ENCODE peak calls at places on chromosomes 16 and 17, in five cellular contexts. O is LNCaP clone FGC, A is BJ, Z is foreskin keratinocyte, J is GM13977. W is an unnamed sample.

GRCh38 chr16:88686062-88686438 is 257 bp downstream of the SNAI3 start:
- DNase-seq in O (no peak), A (no peak), Z (no peak), J (peak; percentile 60), W (peak; percentile 53)

GRCh38 chr16:83402160-83402794 is 405.5 kb upstream of the HSBP1 start:
- DNase-seq in O (no peak), A (no peak), Z (peak; percentile 88), J (no peak), W (no peak)

GRCh38 chr16:10579965-10580918 is at the start of gene EMP2:
- DNase-seq in O (no peak), A (no peak), Z (no peak), J (peak; percentile 70), W (peak; percentile 52)

GRCh38 chr17:49516190-49516589 is 21.1 kb downstream of the NGFR start:
- DNase-seq in O (no peak), A (no peak), Z (no peak), J (no peak), W (no peak)

GRCh38 chr16:47646914-47647313 is 185.8 kb downstream of the PHKB start:
- DNase-seq in O (no peak), A (no peak), Z (no peak), J (no peak), W (no peak)

GRCh38 chr16:17205279-17206139 is 265.3 kb downstream of the XYLT1 start:
- DNase-seq in O (peak; percentile 19), A (peak; percentile 71), Z (no peak), J (no peak), W (no peak)

GRCh38 chr16:68778551-68779231 is 41.6 kb downstream of the CDH1 start:
- DNase-seq in O (peak; percentile 97), A (no peak), Z (peak; percentile 71), J (no peak), W (no peak)

GRCh38 chr17:50261051-50261915 is 13.0 kb upstream of the TMEM92 start:
- DNase-seq in O (no peak), A (no peak), Z (no peak), J (no peak), W (peak; percentile 10)

GRCh38 chr17:4488989-4489595 is 9.6 kb upstream of the SPNS2 start:
- DNase-seq in O (no peak), A (no peak), Z (no peak), J (no peak), W (no peak)

GRCh38 chr16:20181949-20182348 is 108.3 kb upstream of the GPR139 start:
- DNase-seq in O (no peak), A (no peak), Z (no peak), J (no peak), W (no peak)

GRCh38 chr17:82937411-82938371 is 97.9 kb upstream of the ZNF750 start:
- DNase-seq in O (no peak), A (no peak), Z (no peak), J (no peak), W (no peak)

GRCh38 chr17:39564201-39564828 is 43.4 kb downstream of the NEUROD2 start:
- DNase-seq in O (no peak), A (no peak), Z (no peak), J (no peak), W (no peak)

GRCh38 chr16:27860091-27860490 is 203.4 kb downstream of the GSG1L start:
- DNase-seq in O (no peak), A (no peak), Z (no peak), J (no peak), W (no peak)

GRCh38 chr16:19348578-19349315 is 63.2 kb downstream of the CLEC19A start:
- DNase-seq in O (no peak), A (no peak), Z (no peak), J (no peak), W (no peak)

GRCh38 chr17:29614345-29615047 is 8.2 kb downstream of the CORO6 start:
- DNase-seq in O (no peak), A (no peak), Z (no peak), J (no peak), W (no peak)

GRCh38 chr16:55333690-55334089 is 9.7 kb downstream of the IRX6 start:
- DNase-seq in O (no peak), A (no peak), Z (no peak), J (no peak), W (no peak)

GRCh38 chr17:40122466-40122943 is 734 bp downstream of the MSL1 start:
- DNase-seq in O (no peak), A (no peak), Z (no peak), J (peak; percentile 76), W (peak; percentile 59)

GRCh38 chr17:81578038-81578441 is 25.9 kb upstream of the FAAP100 start:
- DNase-seq in O (no peak), A (no peak), Z (no peak), J (no peak), W (no peak)

GRCh38 chr17:27324940-27325339 is 31.0 kb downstream of the WSB1 start:
- DNase-seq in O (no peak), A (no peak), Z (no peak), J (no peak), W (no peak)

GRCh38 chr17:17149520-17150449 is 56.3 kb downstream of the PLD6 start:
- DNase-seq in O (no peak), A (no peak), Z (no peak), J (no peak), W (no peak)

GRCh38 chr16:75541236-75541635 is 5.3 kb upstream of the CHST5 start:
- DNase-seq in O (no peak), A (no peak), Z (no peak), J (no peak), W (no peak)

GRCh38 chr16:19137201-19137601 is 23.4 kb downstream of the ITPRIPL2 start:
- DNase-seq in O (no peak), A (no peak), Z (no peak), J (no peak), W (no peak)

GRCh38 chr16:23137818-23138217 is 11.4 kb downstream of the USP31 start:
- DNase-seq in O (peak; percentile 73), A (no peak), Z (no peak), J (no peak), W (no peak)

GRCh38 chr17:27336217-27336616 is 42.3 kb downstream of the WSB1 start:
- DNase-seq in O (no peak), A (no peak), Z (no peak), J (no peak), W (no peak)

GRCh38 chr16:5706206-5706605 is 608.6 kb upstream of the EEF2KMT start:
- DNase-seq in O (no peak), A (no peak), Z (peak; percentile 54), J (no peak), W (no peak)

GRCh38 chr17:19270951-19271611 is 33.9 kb downstream of the EPN2 start:
- DNase-seq in O (peak; percentile 40), A (no peak), Z (no peak), J (no peak), W (peak; percentile 68)

GRCh38 chr17:9928601-9929341 is 23.7 kb upstream of the RCVRN start:
- DNase-seq in O (peak; percentile 48), A (peak; percentile 17), Z (peak; percentile 8), J (no peak), W (no peak)
- TF ChIP-seq CTCF in O (peak; percentile 69), A (peak; percentile 57), Z (peak; percentile 59), J (peak; percentile 31), W (no peak)

DNA sequence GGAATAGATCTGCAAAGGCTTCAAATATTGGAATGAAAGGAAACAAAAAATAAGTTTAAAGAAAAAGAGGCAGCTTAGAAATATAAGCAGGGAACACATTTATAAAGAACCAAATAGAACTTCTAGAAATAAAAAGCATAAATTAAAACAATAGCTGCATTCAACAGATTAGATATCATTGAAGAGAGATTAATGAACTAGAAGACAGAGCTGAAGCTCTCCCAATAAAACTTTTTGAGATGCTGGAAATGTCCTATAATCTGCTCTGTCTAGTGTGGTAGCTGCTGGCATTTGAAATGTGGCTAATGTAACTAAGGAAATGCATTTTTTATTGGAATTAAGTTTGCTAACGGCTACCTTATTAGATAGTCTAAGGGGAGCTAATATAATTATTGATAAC is 115.6 kb downstream of the MAP2K4 start:
- DNase-seq in O (no peak), A (no peak), Z (no peak), J (no peak), W (no peak)
- TF ChIP-seq CTCF in O (no peak), A (no peak), Z (no peak), J (no peak), W (no peak)

GRCh38 chr16:50266337-50267091 is at the start of gene ADCY7:
- DNase-seq in O (peak; percentile 47), A (no peak), Z (no peak), J (peak; percentile 78), W (peak; percentile 83)

GRCh38 chr16:50267151-50267631 is 840 bp downstream of the ADCY7 start:
- DNase-seq in O (no peak), A (no peak), Z (no peak), J (no peak), W (no peak)

GRCh38 chr16:50263940-50264929 is 2.1 kb upstream of the ADCY7 start:
- DNase-seq in O (no peak), A (no peak), Z (no peak), J (no peak), W (no peak)

GRCh38 chr16:50265716-50266336 is 525 bp upstream of the ADCY7 start:
- DNase-seq in O (no peak), A (no peak), Z (no peak), J (no peak), W (no peak)

DNA sequence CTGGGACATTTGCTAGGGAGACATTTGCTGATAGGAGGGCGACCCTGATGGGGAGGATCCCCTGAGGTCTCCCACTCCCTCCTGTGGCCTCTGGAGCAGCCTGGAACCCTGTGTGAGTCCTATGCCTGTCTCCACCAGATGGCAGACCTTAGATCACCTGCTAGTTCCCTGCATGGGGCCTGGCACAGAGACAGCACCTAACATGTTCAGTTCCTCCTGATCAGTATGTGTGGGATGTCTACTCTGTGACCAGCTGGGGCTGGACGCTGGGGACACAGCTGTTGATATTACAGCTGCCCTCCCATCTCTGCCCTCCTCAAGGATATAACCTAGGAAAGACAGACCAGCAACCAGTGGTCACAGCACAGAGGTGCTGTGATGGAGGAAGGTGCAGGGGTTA is 1.1 kb upstream of the ADCY7 start:
- DNase-seq in O (peak; percentile 54), A (no peak), Z (no peak), J (no peak), W (no peak)
- TF ChIP-seq CTCF in O (peak; percentile 55), A (peak; percentile 14), Z (peak; percentile 54), J (peak; percentile 51), W (peak; percentile 49)

GRCh38 chr16:24497405-24497804 is 42.0 kb upstream of the RBBP6 start:
- DNase-seq in O (no peak), A (no peak), Z (no peak), J (no peak), W (no peak)

GRCh38 chr16:24493859-24494258 is 45.5 kb upstream of the RBBP6 start:
- DNase-seq in O (no peak), A (no peak), Z (peak; percentile 47), J (no peak), W (no peak)

GRCh38 chr16:24504467-24505345 is 34.7 kb upstream of the RBBP6 start:
- DNase-seq in O (peak; percentile 33), A (no peak), Z (no peak), J (peak; percentile 68), W (peak; percentile 71)

DNA sequence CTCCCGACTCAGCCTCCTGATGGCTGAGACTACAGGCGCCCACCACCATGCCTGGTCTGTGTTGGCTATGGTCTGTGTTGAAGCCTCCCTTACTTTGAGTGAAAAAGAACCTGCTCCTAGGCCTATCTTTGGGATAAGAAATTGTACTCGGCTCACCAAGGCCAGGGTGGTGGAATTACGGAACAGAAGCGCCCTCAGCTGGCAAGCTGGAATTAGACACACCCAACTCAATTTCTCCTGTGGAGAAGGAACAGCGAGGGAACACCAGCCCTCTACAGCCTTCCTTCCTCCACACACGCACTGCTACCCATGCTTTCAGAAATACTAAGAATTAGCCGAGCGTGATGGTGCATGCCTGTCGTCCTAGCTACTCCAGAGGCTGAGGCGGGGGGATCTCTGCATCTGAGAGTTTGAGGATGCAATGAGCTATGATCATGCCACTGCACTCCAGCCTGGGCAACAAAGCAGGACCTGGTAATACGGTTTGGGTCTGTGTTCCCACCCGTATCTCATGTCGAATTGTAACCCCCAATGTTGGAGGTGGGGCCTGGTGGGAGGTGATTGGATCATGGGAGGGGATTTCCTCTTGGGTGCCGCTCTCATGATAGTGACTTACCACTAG is 40.1 kb upstream of the RBBP6 start:
- DNase-seq in O (no peak), A (no peak), Z (no peak), J (peak; percentile 34), W (peak; percentile 47)
- TF ChIP-seq CTCF in O (peak; percentile 56), A (peak; percentile 38), Z (peak; percentile 64), J (peak; percentile 66), W (peak; percentile 41)